ENCODE peak calls at places on chromosomes 5 and 9, in eight cellular contexts. U is Caco-2, O is left ventricle myocardium inferior, G is GM23248, W is heart left ventricle, Q is GM23338, T is neuronal stem cell, H is A673. C is an unnamed sample. For H3K4me1, the result is how much of the 10 kb centered on the place peaks cover.

GRCh38 chr5:36073595-36074216 is 7.0 kb upstream of the UGT3A2 start:
- DNase-seq in O (no peak), Q (peak), T (no peak), W (no peak), H (peak), U (peak), G (peak), C (peak)

GRCh38 chr9:126519660-126520425 is 93.9 kb upstream of the LMX1B start:
- DNase-seq in G (peak), H (no peak), O (no peak), W (no peak), T (no peak), Q (no peak), U (no peak), C (no peak)

GRCh38 chr5:16057277-16057676 is 122.3 kb downstream of the MARCHF11 start:
- DNase-seq in Q (no peak), O (no peak), U (no peak), G (peak), W (no peak), H (no peak), T (no peak), C (no peak)

GRCh38 chr9:86733929-86734328 is 213.4 kb downstream of the GAS1 start:
- DNase-seq in T (no peak), H (no peak), G (no peak), U (no peak), Q (no peak), O (peak), W (no peak), C (no peak)

GRCh38 chr5:170572453-170572852 is 68.6 kb downstream of the KCNIP1 start:
- DNase-seq in U (no peak), T (no peak), O (no peak), G (peak), W (no peak), H (no peak), Q (no peak), C (no peak)

GRCh38 chr5:74949976-74950375 is 83.8 kb upstream of the FAM169A start:
- DNase-seq in H (peak), O (no peak), T (no peak), U (no peak), W (no peak), G (peak), Q (no peak), C (no peak)

GRCh38 chr9:89902450-89902849 is 297.6 kb downstream of the GADD45G start:
- DNase-seq in G (peak), W (no peak), H (peak), T (no peak), Q (no peak), U (no peak), O (no peak), C (no peak)

GRCh38 chr5:108094808-108095207 is 287.1 kb downstream of the FBXL17 start:
- DNase-seq in T (no peak), Q (no peak), W (no peak), H (no peak), U (no peak), G (no peak), O (no peak), C (no peak)

GRCh38 chr9:83061036-83061435 is 1.9 kb downstream of the RASEF start:
- DNase-seq in O (no peak), W (no peak), Q (no peak), H (no peak), T (no peak), U (no peak), G (peak), C (no peak)

GRCh38 chr9:129595323-129595741 is 25.6 kb downstream of the C9orf50 start:
- DNase-seq in Q (no peak), W (no peak), O (no peak), G (peak), U (no peak), T (no peak), H (no peak), C (no peak)

GRCh38 chr5:37495668-37496067 is 116.5 kb downstream of the WDR70 start:
- DNase-seq in Q (no peak), U (no peak), O (no peak), H (peak), W (no peak), T (no peak), G (peak), C (no peak)

GRCh38 chr9:77864096-77864889 is 167.3 kb downstream of the GNAQ start:
- DNase-seq in T (no peak), W (no peak), O (no peak), G (no peak), H (no peak), U (no peak), Q (no peak), C (no peak)

GRCh38 chr9:70053864-70054263 is 10.2 kb downstream of the MAMDC2 start:
- DNase-seq in U (no peak), Q (no peak), G (no peak), W (no peak), T (no peak), H (peak), O (no peak), C (no peak)

GRCh38 chr9:125423964-125424363 is 162.3 kb downstream of the GAPVD1 start:
- DNase-seq in G (no peak), Q (no peak), T (no peak), O (no peak), H (no peak), U (no peak), W (no peak), C (no peak)

GRCh38 chr9:92720209-92720765 is 44.3 kb downstream of the BICD2 start:
- DNase-seq in O (no peak), T (no peak), G (no peak), Q (no peak), H (no peak), W (no peak), U (no peak), C (no peak)
- H3K4me1 ChIP-seq in O (under half), T (under half), G (under half), Q (under half), H (under half), W (under half), U (under half), C (under half)

DNA sequence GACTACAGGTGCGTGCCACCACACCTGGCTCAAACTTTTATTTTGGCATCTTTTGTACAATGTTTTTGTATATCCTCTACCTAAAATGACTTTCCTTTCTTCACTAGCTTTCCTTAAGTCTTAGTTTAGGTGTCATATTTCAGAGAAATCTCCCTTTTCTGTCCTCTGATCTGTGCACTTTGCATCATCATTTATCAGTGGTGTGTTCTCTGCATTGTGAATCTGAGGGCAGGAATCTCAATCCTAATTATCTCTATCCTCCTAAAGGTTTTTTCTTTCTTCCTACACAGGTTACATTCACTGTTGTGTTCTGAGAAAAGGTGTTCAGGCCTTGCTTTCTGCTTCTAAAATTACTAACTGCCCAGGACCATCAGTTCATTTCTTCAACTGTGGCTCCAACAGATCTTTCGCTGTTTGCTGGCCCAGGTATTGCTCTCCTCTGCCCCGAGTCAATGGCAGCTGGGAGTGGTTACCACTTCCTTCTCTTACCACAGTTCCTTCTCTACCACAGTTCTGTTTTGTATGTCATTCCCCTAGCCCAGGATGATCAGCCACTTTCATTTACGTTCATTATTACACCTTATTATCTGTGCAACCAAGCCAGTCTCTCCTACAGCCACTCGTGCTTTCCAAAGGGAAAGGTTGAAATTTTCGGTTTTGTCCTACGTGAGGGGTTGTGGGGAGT is 14.0 kb downstream of the TGFBR1 start:
- DNase-seq in G (no peak), T (no peak), W (no peak), H (no peak), U (no peak), O (no peak), Q (no peak), C (no peak)
- H3K4me1 ChIP-seq in G (under half), T (under half), W (under half), H (under half), U (under half), O (half or more), Q (under half), C (under half)

GRCh38 chr9:97696025-97696822 is 916 bp downstream of the XPA start:
- DNase-seq in U (no peak), T (no peak), O (no peak), H (peak), W (no peak), G (peak), Q (no peak), C (no peak)

GRCh38 chr9:97698865-97699264 is 1.7 kb upstream of the XPA start:
- DNase-seq in G (no peak), T (no peak), U (no peak), W (no peak), H (no peak), Q (no peak), O (no peak), C (no peak)

GRCh38 chr9:97695390-97695789 is 1.8 kb downstream of the XPA start:
- DNase-seq in G (no peak), H (no peak), U (no peak), O (no peak), W (no peak), T (no peak), Q (no peak), C (no peak)

GRCh38 chr9:97696823-97697601 is at the start of gene XPA:
- DNase-seq in Q (peak), H (peak), W (peak), U (peak), O (peak), G (peak), T (peak), C (peak)

GRCh38 chr9:97697837-97698236 is 697 bp upstream of the XPA start:
- DNase-seq in T (no peak), O (no peak), W (no peak), Q (no peak), H (no peak), U (no peak), G (no peak), C (no peak)
- H3K4me1 ChIP-seq in T (under half), O (under half), W (under half), Q (under half), H (under half), U (under half), G (under half), C (under half)

GRCh38 chr5:147508711-147509040 is 1.2 kb downstream of the DPYSL3 start:
- DNase-seq in U (no peak), Q (no peak), H (no peak), T (no peak), O (no peak), W (no peak), G (peak), C (no peak)
- H3K4me1 ChIP-seq in U (under half), Q (under half), H (under half), T (under half), O (half or more), W (under half), G (under half), C (under half)

GRCh38 chr5:96796434-96796833 is 11.3 kb downstream of the ERAP1 start:
- DNase-seq in Q (no peak), T (no peak), W (no peak), O (no peak), G (no peak), H (no peak), U (no peak), C (no peak)
- H3K4me1 ChIP-seq in Q (under half), T (under half), W (under half), O (under half), G (under half), H (under half), U (under half), C (under half)

GRCh38 chr9:37144762-37145161 is 24.4 kb downstream of the ZCCHC7 start:
- DNase-seq in T (peak), G (peak), H (peak), U (no peak), O (no peak), Q (peak), W (no peak), C (no peak)

GRCh38 chr9:37149646-37150308 is 29.4 kb downstream of the ZCCHC7 start:
- DNase-seq in W (no peak), G (no peak), Q (peak), H (peak), U (no peak), T (peak), O (no peak), C (no peak)

GRCh38 chr9:37146372-37146771 is 26.0 kb downstream of the ZCCHC7 start:
- DNase-seq in T (no peak), G (no peak), O (no peak), W (no peak), U (no peak), Q (no peak), H (peak), C (no peak)

GRCh38 chr9:37151802-37152201 is 31.4 kb downstream of the ZCCHC7 start:
- DNase-seq in W (no peak), Q (no peak), T (no peak), U (no peak), H (no peak), G (no peak), O (no peak), C (no peak)

DNA sequence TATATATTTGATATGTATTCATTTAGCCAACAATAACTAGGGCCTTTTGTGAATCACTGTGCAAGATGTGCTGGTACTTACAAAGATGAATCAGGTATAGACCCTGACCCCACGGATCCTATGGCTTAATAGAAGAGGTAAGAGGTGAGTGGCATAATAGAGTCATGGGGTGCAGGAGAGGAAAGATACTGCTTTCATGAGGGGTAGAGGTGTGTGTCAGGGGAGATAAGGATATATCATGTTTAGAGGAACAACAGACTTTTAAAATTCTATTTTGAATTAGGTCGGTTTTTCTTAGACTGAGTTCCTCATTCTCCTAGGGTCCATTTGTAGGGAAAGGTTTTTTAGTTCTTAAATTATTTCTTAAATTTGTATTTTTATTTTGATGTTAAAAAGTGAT is 27.8 kb downstream of the ZCCHC7 start:
- DNase-seq in U (no peak), Q (no peak), G (no peak), H (no peak), T (no peak), O (no peak), W (no peak), C (no peak)
- H3K4me1 ChIP-seq in U (under half), Q (under half), G (under half), H (half or more), T (under half), O (under half), W (under half), C (under half)

GRCh38 chr9:131264231-131264630 is 12.1 kb downstream of the FAM78A start:
- DNase-seq in G (no peak), O (no peak), H (no peak), T (no peak), W (peak), U (no peak), Q (no peak), C (no peak)

GRCh38 chr9:131263701-131264100 is 12.6 kb downstream of the FAM78A start:
- DNase-seq in W (peak), H (no peak), O (no peak), Q (no peak), U (no peak), T (no peak), G (no peak), C (no peak)

GRCh38 chr9:131259916-131260597 is 16.3 kb downstream of the FAM78A start:
- DNase-seq in G (no peak), Q (peak), W (no peak), O (no peak), U (no peak), T (no peak), H (no peak), C (no peak)

GRCh38 chr9:131260751-131261452 is 15.4 kb downstream of the FAM78A start:
- DNase-seq in U (no peak), T (no peak), Q (peak), O (no peak), G (no peak), W (peak), H (no peak), C (no peak)

DNA sequence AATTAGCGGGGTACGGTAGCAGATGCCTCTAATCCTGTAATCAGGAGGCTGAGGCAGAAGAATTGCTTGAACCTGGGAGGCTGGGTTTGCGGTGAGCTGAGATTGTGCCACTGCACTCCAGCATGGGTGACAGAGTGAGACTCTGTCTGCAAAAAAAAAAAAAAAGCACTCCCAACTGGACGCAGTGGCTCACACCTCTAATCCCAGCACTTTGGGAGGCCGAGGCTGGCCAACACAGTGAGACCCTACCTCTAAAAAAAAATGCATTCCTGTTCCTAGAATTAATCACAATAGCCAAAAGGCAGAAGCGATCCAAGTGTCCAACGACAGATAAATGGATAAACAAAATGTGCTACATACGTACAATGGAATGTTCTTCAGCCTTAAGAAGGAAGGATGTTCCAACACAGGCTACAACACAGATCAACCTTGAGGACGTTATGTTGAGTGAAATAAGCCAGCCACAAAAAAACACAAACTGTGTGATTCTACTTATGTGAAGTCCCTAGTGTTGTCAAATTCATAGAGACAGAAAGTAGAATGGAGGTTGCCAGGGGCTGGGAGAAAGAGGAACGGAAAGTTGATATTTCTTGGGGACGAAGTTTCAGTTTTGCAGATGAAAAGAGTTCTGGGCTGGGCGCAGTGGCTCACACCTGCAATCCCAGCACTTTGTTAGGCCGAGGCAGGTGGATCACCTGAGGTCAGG is 13.8 kb downstream of the FAM78A start:
- DNase-seq in U (no peak), H (no peak), Q (no peak), O (no peak), W (peak), G (no peak), T (no peak), C (no peak)
- H3K4me1 ChIP-seq in U (under half), H (under half), Q (under half), O (half or more), W (under half), G (under half), T (under half), C (under half)

GRCh38 chr9:38018230-38018963 is 50.6 kb downstream of the SHB start:
- DNase-seq in W (no peak), O (no peak), Q (no peak), G (peak), H (no peak), T (no peak), U (no peak), C (no peak)

GRCh38 chr9:38018964-38019602 is 49.9 kb downstream of the SHB start:
- DNase-seq in G (peak), W (no peak), H (peak), Q (no peak), T (peak), U (peak), O (no peak), C (no peak)

GRCh38 chr9:38020251-38021076 is 48.6 kb downstream of the SHB start:
- DNase-seq in W (no peak), U (no peak), H (no peak), G (no peak), T (no peak), Q (no peak), O (no peak), C (no peak)

GRCh38 chr9:38017885-38018186 is 51.2 kb downstream of the SHB start:
- DNase-seq in H (no peak), G (peak), W (no peak), O (no peak), U (no peak), T (no peak), Q (no peak), C (no peak)

DNA sequence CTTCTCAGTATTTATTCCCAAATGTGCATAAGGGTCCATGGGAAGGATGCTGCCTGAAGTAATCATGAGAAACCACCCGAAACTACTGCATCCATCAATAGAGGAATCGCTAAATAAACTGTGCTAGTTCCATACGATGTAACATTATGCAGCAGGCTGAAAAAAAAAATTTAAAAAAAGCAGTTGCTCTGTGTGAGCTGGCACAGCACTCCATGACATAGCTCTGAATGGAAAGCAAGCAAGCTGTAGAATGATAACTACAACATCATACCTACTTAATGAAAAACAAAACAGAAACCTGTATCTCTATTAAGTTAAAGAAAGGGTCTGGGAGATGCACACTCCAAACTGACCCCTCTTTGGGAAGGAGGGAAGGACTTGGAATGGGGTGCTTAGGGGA is 49.3 kb downstream of the SHB start:
- DNase-seq in H (no peak), G (peak), U (no peak), Q (no peak), O (no peak), T (no peak), W (no peak), C (no peak)
- H3K4me1 ChIP-seq in H (half or more), G (half or more), U (half or more), Q (half or more), O (half or more), T (half or more), W (under half), C (under half)

GRCh38 chr9:134368571-134368970 is 42.3 kb downstream of the RXRA start:
- DNase-seq in H (no peak), O (no peak), U (no peak), Q (no peak), W (no peak), T (no peak), G (no peak), C (no peak)

GRCh38 chr9:134366223-134367031 is 40.2 kb downstream of the RXRA start:
- DNase-seq in Q (no peak), W (peak), G (peak), T (no peak), O (peak), U (no peak), H (peak), C (no peak)

GRCh38 chr9:134367796-134368490 is 41.7 kb downstream of the RXRA start:
- DNase-seq in H (peak), W (no peak), U (no peak), O (no peak), Q (no peak), G (no peak), T (no peak), C (no peak)

GRCh38 chr9:134365791-134366222 is 39.6 kb downstream of the RXRA start:
- DNase-seq in U (no peak), H (peak), W (peak), G (peak), T (peak), Q (peak), O (peak), C (no peak)

DNA sequence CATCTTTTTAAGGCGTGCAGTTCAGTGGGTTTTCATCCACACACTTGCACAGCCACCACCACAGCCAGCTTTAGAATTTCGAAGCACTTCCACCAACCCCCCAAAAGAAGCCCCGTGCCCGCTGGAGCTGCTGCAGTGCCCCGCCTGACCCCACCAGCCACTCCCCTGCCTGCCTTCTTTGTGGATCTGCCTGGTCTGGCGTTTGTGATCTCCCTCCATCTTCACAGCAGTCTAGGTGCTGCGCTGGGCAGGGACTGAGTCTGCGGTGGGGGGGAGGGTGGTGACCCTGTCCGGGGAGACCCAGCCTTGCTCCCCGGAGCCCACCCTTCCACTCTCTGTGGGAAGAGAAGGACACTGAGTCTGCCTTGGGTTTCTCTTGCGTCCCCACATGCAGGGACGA is 40.8 kb downstream of the RXRA start:
- DNase-seq in Q (no peak), H (no peak), G (no peak), W (no peak), T (no peak), U (no peak), O (no peak), C (no peak)
- H3K4me1 ChIP-seq in Q (under half), H (half or more), G (under half), W (under half), T (under half), U (under half), O (half or more), C (under half)

GRCh38 chr9:114386361-114386885 is 1.4 kb downstream of the AKNA start:
- DNase-seq in H (no peak), O (no peak), W (no peak), Q (no peak), T (no peak), U (no peak), G (peak), C (no peak)
- H3K4me1 ChIP-seq in H (under half), O (half or more), W (under half), Q (half or more), T (under half), U (under half), G (under half), C (under half)